ENCODE peak calls at places on chromosomes 7 and 10, in seven cellular contexts. C is iris pigment epithelial cell, A is left ventricle myocardium inferior, Z is A172, H is LoVo, M is SW480, L is EL. G is an unnamed sample.

GRCh38 chr10:91596821-91597396 is 36.0 kb downstream of the PPP1R3C start:
- DNase-seq in H (peak), M (no peak), A (no peak), L (peak), Z (peak), C (peak), G (no peak)

GRCh38 chr10:80104066-80104926 is 25.8 kb downstream of the TMEM254 start:
- DNase-seq in M (no peak), Z (no peak), L (peak), A (no peak), C (peak), H (no peak), G (no peak)

GRCh38 chr10:99442394-99442793 is 12.0 kb upstream of the GOT1 start:
- DNase-seq in Z (no peak), A (no peak), M (no peak), L (no peak), C (no peak), H (no peak), G (no peak)

GRCh38 chr7:153381275-153382119 is 621.9 kb downstream of the ACTR3B start:
- DNase-seq in C (no peak), M (peak), Z (no peak), L (no peak), A (no peak), H (peak), G (no peak)

GRCh38 chr7:4797858-4798705 is 22.7 kb downstream of the AP5Z1 start:
- DNase-seq in Z (no peak), H (peak), M (no peak), L (peak), A (peak), C (peak), G (peak)

GRCh38 chr7:1514407-1514806 is 10.2 kb upstream of the INTS1 start:
- DNase-seq in H (no peak), A (no peak), M (no peak), Z (no peak), L (no peak), C (no peak), G (no peak)

GRCh38 chr7:106542550-106543220 is 118.3 kb downstream of the CCDC71L start:
- DNase-seq in L (peak), A (no peak), M (peak), H (peak), C (peak), Z (peak), G (peak)

GRCh38 chr7:133510326-133511055 is 257.6 kb downstream of the EXOC4 start:
- DNase-seq in L (no peak), A (no peak), C (peak), M (no peak), Z (no peak), H (no peak), G (no peak)

GRCh38 chr10:124288928-124289921 is 129.5 kb downstream of the OAT start:
- DNase-seq in H (no peak), Z (no peak), C (no peak), L (no peak), M (no peak), A (no peak), G (no peak)

GRCh38 chr7:134140889-134141867 is 14.0 kb downstream of the LRGUK start:
- DNase-seq in H (peak), A (peak), L (peak), C (peak), Z (peak), M (peak), G (peak)

GRCh38 chr10:91137822-91138221 is 82.6 kb upstream of the PCGF5 start:
- DNase-seq in C (no peak), L (no peak), M (no peak), A (no peak), H (no peak), Z (no peak), G (no peak)

GRCh38 chr10:97332586-97333350 is 1.8 kb downstream of the FRAT2 start:
- DNase-seq in A (no peak), H (no peak), M (peak), C (peak), Z (no peak), L (peak), G (no peak)

GRCh38 chr10:125878957-125879835 is 1.9 kb downstream of the DHX32 start:
- DNase-seq in M (peak), H (peak), C (peak), A (no peak), Z (peak), L (peak), G (peak)

GRCh38 chr7:141484907-141485306 is 66.3 kb upstream of the AGK start:
- DNase-seq in H (no peak), M (no peak), L (no peak), C (no peak), Z (no peak), A (no peak), G (no peak)

GRCh38 chr7:46226860-46227259 is 305.8 kb upstream of the IGFBP3 start:
- DNase-seq in A (no peak), L (no peak), M (no peak), H (no peak), C (peak), Z (no peak), G (no peak)

GRCh38 chr7:107530749-107531148 is 33.0 kb downstream of the COG5 start:
- DNase-seq in Z (no peak), H (no peak), L (no peak), A (no peak), C (no peak), M (no peak), G (no peak)

GRCh38 chr10:29191674-29192073 is 97.2 kb upstream of the LYZL1 start:
- DNase-seq in M (no peak), C (peak), H (no peak), A (no peak), Z (no peak), L (no peak), G (no peak)

GRCh38 chr10:104488046-104488832 is 134.6 kb downstream of the CFAP58 start:
- DNase-seq in C (no peak), M (peak), A (no peak), Z (peak), L (no peak), H (no peak), G (no peak)

GRCh38 chr10:13404305-13404759 is 56.2 kb upstream of the SEPHS1 start:
- DNase-seq in C (peak), M (no peak), H (no peak), Z (peak), L (peak), A (no peak), G (no peak)

GRCh38 chr10:127151541-127151940 is 44.9 kb downstream of the INSYN2A start:
- DNase-seq in M (no peak), Z (peak), C (peak), H (no peak), L (no peak), A (no peak), G (no peak)

G was measured in SJSA1.